ENCODE peak calls at places on chromosome 12, in nine cellular contexts. R is hypothalamus; A is left cardiac atrium; E is fibroblast of the aortic adventitia; B is RPMI7951; G is lower lobe of right lung; X is T-cell; S is neural progenitor cell; I is stimulated activated CD4-positive, alpha-beta T cell treated with anti-CD3 and anti-CD28 coated beads, Interleukin-1b, Interleukin-23, amount 100 ng/mL, for 1 hour. N is an unnamed sample.
A peak's percentile ranks its signal among the peaks of the same experiment; 100 is the strongest.

GRCh38 chr12:3531496-3531895 is 40.5 kb downstream of the PRMT8 start:
- DNase-seq in R (no peak), A (no peak), E (no peak), B (no peak), G (no peak), X (no peak), S (no peak), I (no peak), N (no peak)

GRCh38 chr12:131916306-131917138 is 12.6 kb upstream of the PUS1 start:
- DNase-seq in R (no peak), A (peak; percentile 17), E (no peak), B (no peak), G (no peak), X (no peak), S (no peak), I (no peak), N (no peak)

GRCh38 chr12:50066402-50066801 is 9.0 kb downstream of the ASIC1 start:
- DNase-seq in R (no peak), A (no peak), E (peak; percentile 61), B (peak; percentile 52), G (no peak), X (no peak), S (peak; percentile 66), I (no peak), N (peak; percentile 36)

GRCh38 chr12:14048949-14049545 is 67.6 kb upstream of the GRIN2B start:
- DNase-seq in R (no peak), A (no peak), E (no peak), B (no peak), G (no peak), X (no peak), S (no peak), I (no peak), N (no peak)

GRCh38 chr12:46401703-46402102 is 29.1 kb upstream of the SLC38A2 start:
- DNase-seq in R (no peak), A (no peak), E (peak; percentile 84), B (peak; percentile 33), G (no peak), X (no peak), S (no peak), I (no peak), N (peak; percentile 72)

GRCh38 chr12:12546314-12546772 is 16.3 kb downstream of the DUSP16 start:
- DNase-seq in R (no peak), A (no peak), E (no peak), B (no peak), G (no peak), X (no peak), S (no peak), I (no peak), N (no peak)

GRCh38 chr12:93050026-93050747 is 121.1 kb upstream of the EEA1 start:
- DNase-seq in R (no peak), A (no peak), E (peak; percentile 60), B (peak; percentile 58), G (no peak), X (no peak), S (no peak), I (no peak), N (no peak)

GRCh38 chr12:57775563-57776246 is 3.3 kb downstream of the EEF1AKMT3 start:
- DNase-seq in R (no peak), A (no peak), E (no peak), B (no peak), G (no peak), X (no peak), S (no peak), I (no peak), N (no peak)

GRCh38 chr12:48184549-48184922 is 1.1 kb downstream of the CCDC184 start:
- DNase-seq in R (no peak), A (no peak), E (no peak), B (no peak), G (no peak), X (no peak), S (peak; percentile 20), I (no peak), N (no peak)

GRCh38 chr12:67909091-67909531 is 80.1 kb upstream of the IFNG-AS1 start:
- DNase-seq in R (no peak), A (no peak), E (peak; percentile 45), B (peak; percentile 62), G (no peak), X (no peak), S (no peak), I (no peak), N (no peak)

GRCh38 chr12:116924558-116925453 is 14.1 kb downstream of the FBXW8 start:
- DNase-seq in R (no peak), A (no peak), E (peak; percentile 76), B (peak; percentile 84), G (no peak), X (peak; percentile 16), S (no peak), I (no peak), N (peak; percentile 72)

GRCh38 chr12:32115404-32116104 is 8.9 kb downstream of the BICD1 start:
- DNase-seq in R (no peak), A (peak; percentile 91), E (peak; percentile 99), B (peak; percentile 98), G (no peak), X (no peak), S (no peak), I (no peak), N (peak; percentile 99)

GRCh38 chr12:123546281-123546680 is 12.8 kb upstream of the RILPL1 start:
- DNase-seq in R (no peak), A (no peak), E (no peak), B (peak; percentile 30), G (no peak), X (no peak), S (no peak), I (no peak), N (no peak)

GRCh38 chr12:110932048-110932447 is 11.7 kb upstream of the MYL2 start:
- DNase-seq in R (no peak), A (no peak), E (no peak), B (no peak), G (no peak), X (no peak), S (peak; percentile 31), I (no peak), N (no peak)

GRCh38 chr12:20852649-20853048 is 42.1 kb downstream of the SLCO1B3 start:
- DNase-seq in R (no peak), A (no peak), E (no peak), B (no peak), G (no peak), X (no peak), S (no peak), I (no peak), N (no peak)

GRCh38 chr12:70247653-70248199 is 4.5 kb downstream of the CNOT2 start:
- DNase-seq in R (no peak), A (no peak), E (no peak), B (no peak), G (no peak), X (no peak), S (no peak), I (no peak), N (no peak)